ENCODE peak calls at places on chromosomes 7 and 10, in ten cellular contexts. L, M, G, P, T, Y, B, I, U and W are unnamed samples. For H3K27me3, the result is how much of the 10 kb centered on the place peaks cover.

GRCh38 chr10:49618861-49619260 is 5.0 kb downstream of the CHAT start:
- DNase-seq in L (no peak), M (peak), G (no peak), P (no peak), T (no peak), Y (no peak), B (no peak), I (no peak), U (no peak), W (no peak)

GRCh38 chr10:97780991-97781540 is 9.3 kb upstream of the SFRP5 start:
- DNase-seq in L (no peak), M (no peak), G (no peak), P (no peak), T (no peak), Y (no peak), B (no peak), I (no peak), U (no peak), W (peak)

GRCh38 chr10:121540773-121541395 is 57.4 kb downstream of the FGFR2 start:
- DNase-seq in L (no peak), M (no peak), G (no peak), P (peak), T (no peak), Y (no peak), B (no peak), I (no peak), U (no peak), W (no peak)

GRCh38 chr10:126135939-126136595 is 239.7 kb downstream of the FANK1 start:
- DNase-seq in L (no peak), M (no peak), G (no peak), P (no peak), T (peak), Y (no peak), B (no peak), I (no peak), U (no peak), W (no peak)

GRCh38 chr10:128046934-128047251 is 79.3 kb downstream of the MKI67 start:
- DNase-seq in L (no peak), M (peak), G (no peak), P (no peak), T (no peak), Y (no peak), B (no peak), I (no peak), U (no peak), W (peak)

GRCh38 chr7:114481995-114482394 is 67.4 kb downstream of the FOXP2 start:
- DNase-seq in L (no peak), M (no peak), G (no peak), P (no peak), T (no peak), Y (no peak), B (peak), I (no peak), U (peak), W (no peak)

GRCh38 chr10:122269097-122269687 is 1.9 kb upstream of the BTBD16 start:
- DNase-seq in L (no peak), M (peak), G (no peak), P (no peak), T (no peak), Y (no peak), B (no peak), I (no peak), U (no peak), W (no peak)

GRCh38 chr10:52486840-52487611 is 172.9 kb downstream of the DKK1 start:
- DNase-seq in L (no peak), M (no peak), G (peak), P (no peak), T (no peak), Y (no peak), B (peak), I (peak), U (peak), W (no peak)

GRCh38 chr10:31071232-31071999 is 39.8 kb upstream of the ZNF438 start:
- DNase-seq in L (no peak), M (no peak), G (no peak), P (peak), T (no peak), Y (no peak), B (peak), I (no peak), U (no peak), W (no peak)

GRCh38 chr7:36862685-36863375 is 138.5 kb upstream of the AOAH start:
- DNase-seq in L (no peak), M (no peak), G (no peak), P (no peak), T (no peak), Y (no peak), B (no peak), I (no peak), U (no peak), W (no peak)

GRCh38 chr10:102408728-102409603 is 9.6 kb downstream of the PSD start:
- DNase-seq in L (no peak), M (peak), G (no peak), P (no peak), T (peak), Y (peak), B (peak), I (peak), U (no peak), W (peak)

GRCh38 chr7:12436896-12437535 is 33.4 kb upstream of the VWDE start:
- DNase-seq in L (no peak), M (no peak), G (no peak), P (peak), T (no peak), Y (no peak), B (peak), I (peak), U (no peak), W (no peak)

GRCh38 chr7:147412782-147413186 is 1177.8 kb upstream of the C7orf33 start:
- DNase-seq in L (no peak), M (no peak), G (peak), P (no peak), T (no peak), Y (no peak), B (peak), I (no peak), U (peak), W (no peak)

GRCh38 chr10:75617485-75618155 is 186.2 kb downstream of the LRMDA start:
- DNase-seq in L (no peak), M (peak), G (no peak), P (peak), T (no peak), Y (no peak), B (peak), I (no peak), U (no peak), W (no peak)

GRCh38 chr7:774161-775109 is 47.4 kb upstream of the PRKAR1B start:
- DNase-seq in L (peak), M (no peak), G (no peak), P (peak), T (peak), Y (no peak), B (peak), I (peak), U (no peak), W (peak)

GRCh38 chr10:47077941-47078340 is 166.7 kb downstream of the PTPN20 start:
- DNase-seq in L (no peak), M (no peak), G (no peak), P (no peak), T (no peak), Y (no peak), B (no peak), I (no peak), U (no peak), W (no peak)

GRCh38 chr10:129741978-129742741 is 221.9 kb downstream of the EBF3 start:
- DNase-seq in L (peak), M (peak), G (no peak), P (no peak), T (no peak), Y (no peak), B (no peak), I (no peak), U (no peak), W (no peak)

GRCh38 chr7:73308665-73309214 is at the start of gene NSUN5:
- DNase-seq in L (peak), M (peak), G (no peak), P (peak), T (peak), Y (peak), B (peak), I (peak), U (peak), W (peak)

GRCh38 chr10:59830601-59831259 is 75.6 kb downstream of the CCDC6 start:
- DNase-seq in L (peak), M (no peak), G (no peak), P (peak), T (peak), Y (peak), B (peak), I (peak), U (peak), W (peak)

GRCh38 chr10:44907576-44907975 is 3.6 kb upstream of the TMEM72 start:
- DNase-seq in L (no peak), M (no peak), G (no peak), P (no peak), T (no peak), Y (no peak), B (no peak), I (no peak), U (no peak), W (no peak)

GRCh38 chr7:84113906-84114875 is 80.4 kb downstream of the SEMA3A start:
- DNase-seq in L (no peak), M (no peak), G (no peak), P (no peak), T (no peak), Y (no peak), B (no peak), I (no peak), U (no peak), W (no peak)

GRCh38 chr7:100570954-100571828 is 2.5 kb downstream of the SAP25 start:
- DNase-seq in L (no peak), M (peak), G (no peak), P (peak), T (no peak), Y (no peak), B (no peak), I (peak), U (no peak), W (peak)

GRCh38 chr10:29473087-29473356 is 161.7 kb downstream of the SVIL start:
- DNase-seq in L (no peak), M (no peak), G (no peak), P (no peak), T (no peak), Y (no peak), B (no peak), I (no peak), U (no peak), W (no peak)

GRCh38 chr7:5824297-5824610 is 42.8 kb upstream of the RNF216 start:
- DNase-seq in L (no peak), M (no peak), G (no peak), P (no peak), T (peak), Y (no peak), B (no peak), I (no peak), U (no peak), W (no peak)
- H3K4me3 ChIP-seq in L (no peak), M (no peak), G (no peak), P (no peak), T (peak), Y (no peak), B (no peak), I (no peak), U (no peak), W (no peak)

GRCh38 chr10:101214446-101215396 is 14.5 kb downstream of the LBX1 start:
- DNase-seq in L (peak), M (no peak), G (no peak), P (peak), T (peak), Y (peak), B (peak), I (peak), U (peak), W (peak)

GRCh38 chr10:101216207-101216607 is 13.1 kb downstream of the LBX1 start:
- DNase-seq in L (no peak), M (no peak), G (no peak), P (no peak), T (peak), Y (no peak), B (no peak), I (no peak), U (no peak), W (peak)

GRCh38 chr10:101217450-101218281 is 11.6 kb downstream of the LBX1 start:
- DNase-seq in L (no peak), M (no peak), G (no peak), P (peak), T (peak), Y (no peak), B (peak), I (peak), U (no peak), W (peak)

GRCh38 chr10:101216631-101217425 is 12.4 kb downstream of the LBX1 start:
- DNase-seq in L (no peak), M (no peak), G (no peak), P (no peak), T (no peak), Y (no peak), B (no peak), I (no peak), U (no peak), W (peak)

DNA sequence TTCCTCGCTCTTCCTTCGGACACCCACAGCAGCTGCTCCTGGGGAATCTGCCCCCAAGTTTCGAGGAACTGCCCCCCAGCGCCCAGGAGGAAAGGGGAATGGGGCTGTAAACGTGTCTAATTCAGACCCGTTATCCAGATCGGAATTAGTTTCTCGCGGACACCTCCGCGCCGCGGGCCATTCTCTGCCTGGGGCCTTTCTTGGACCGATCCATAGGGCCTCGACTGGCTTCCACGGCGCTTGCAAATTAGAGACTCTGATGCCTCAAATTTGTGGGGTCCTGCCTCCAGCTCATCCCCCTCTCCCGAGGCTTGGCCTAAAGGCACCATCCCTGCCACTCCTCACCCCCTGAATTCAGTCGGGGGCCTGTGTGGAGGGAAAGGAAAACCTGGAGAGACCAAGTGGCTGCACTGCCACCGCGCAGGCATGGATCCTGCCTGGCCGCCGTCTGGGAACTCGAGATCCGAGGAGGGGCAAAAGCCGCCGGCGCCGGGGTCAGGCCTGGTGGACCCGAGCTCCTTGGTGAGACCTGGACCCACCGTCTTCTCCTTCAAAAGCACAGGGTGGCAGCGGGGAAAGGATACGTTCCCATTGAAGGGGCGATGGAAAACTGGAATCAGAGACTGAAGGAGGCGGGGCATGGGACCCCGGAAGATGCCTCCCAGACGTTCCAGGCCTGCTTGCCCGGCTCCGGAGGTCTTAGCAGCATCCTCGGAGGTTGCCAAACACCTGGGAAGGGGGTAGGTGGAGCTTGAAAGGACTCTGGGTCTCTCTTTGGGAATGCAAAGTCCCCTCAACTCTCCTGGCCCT is 13.7 kb downstream of the LBX1 start:
- DNase-seq in L (no peak), M (no peak), G (no peak), P (no peak), T (no peak), Y (no peak), B (no peak), I (no peak), U (no peak), W (no peak)
- H3K27me3 ChIP-seq in L (half or more), M (half or more), G (half or more), P (under half), T (under half), Y (under half), B (half or more), I (half or more), U (half or more), W (half or more)

GRCh38 chr7:18834574-18835361 is 282.7 kb downstream of the TWIST1 start:
- DNase-seq in L (no peak), M (no peak), G (no peak), P (no peak), T (no peak), Y (no peak), B (peak), I (no peak), U (no peak), W (no peak)
- H3K4me3 ChIP-seq in L (no peak), M (no peak), G (no peak), P (no peak), T (no peak), Y (no peak), B (no peak), I (no peak), U (no peak), W (no peak)

GRCh38 chr7:31761646-31762045 is 74.6 kb downstream of the PPP1R17 start:
- DNase-seq in L (no peak), M (no peak), G (no peak), P (no peak), T (no peak), Y (peak), B (no peak), I (no peak), U (no peak), W (no peak)

GRCh38 chr7:31767686-31768358 is 80.8 kb downstream of the PPP1R17 start:
- DNase-seq in L (no peak), M (no peak), G (no peak), P (no peak), T (no peak), Y (no peak), B (no peak), I (no peak), U (no peak), W (peak)

GRCh38 chr7:31758770-31759169 is 71.8 kb downstream of the PPP1R17 start:
- DNase-seq in L (no peak), M (no peak), G (no peak), P (no peak), T (no peak), Y (no peak), B (no peak), I (no peak), U (no peak), W (no peak)

GRCh38 chr7:31763548-31763947 is 76.5 kb downstream of the PPP1R17 start:
- DNase-seq in L (no peak), M (no peak), G (no peak), P (no peak), T (no peak), Y (no peak), B (no peak), I (no peak), U (no peak), W (peak)

DNA sequence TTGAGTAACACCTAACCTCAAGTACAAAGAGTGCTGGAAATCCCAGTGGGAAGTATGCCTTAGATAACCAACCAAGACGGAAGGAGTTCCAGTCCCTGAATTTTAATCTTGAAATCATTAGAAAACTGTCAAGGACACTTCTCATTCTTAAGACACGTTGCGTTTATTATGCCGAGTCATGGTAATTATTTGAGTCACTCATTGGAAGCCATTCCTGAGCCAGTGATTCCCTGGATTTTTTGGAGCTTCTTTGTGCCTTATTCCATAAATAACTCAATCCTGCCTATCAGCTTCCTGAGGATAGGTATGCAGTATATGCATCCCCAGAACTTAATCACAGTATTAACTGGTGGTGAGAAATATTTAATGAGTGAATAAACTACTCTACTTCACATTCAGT is 77.4 kb downstream of the PPP1R17 start:
- DNase-seq in L (no peak), M (no peak), G (no peak), P (no peak), T (no peak), Y (no peak), B (no peak), I (no peak), U (no peak), W (no peak)
- H3K27me3 ChIP-seq in L (under half), M (under half), G (under half), P (under half), T (under half), Y (under half), B (under half), I (under half), U (under half), W (half or more)